ENCODE peak calls at places on chromosome 12, in six cellular contexts. One of them, this sample, is unnamed.

GRCh38 chr12:85274076-85274415 is 6.0 kb upstream of the ALX1 start:
- DNase-seq in GM12878: no peak
- DNase-seq in K562: no peak
- DNase-seq in HepG2: no peak
- DNase-seq in GM12891: no peak
- DNase-seq in H1: no peak
- DNase-seq in this sample: no peak

GRCh38 chr12:38728894-38729293 is 176.5 kb downstream of the CPNE8 start:
- DNase-seq in GM12878: no peak
- DNase-seq in K562: no peak
- DNase-seq in HepG2: no peak
- DNase-seq in GM12891: no peak
- DNase-seq in H1: no peak
- DNase-seq in this sample: no peak

GRCh38 chr12:101935769-101936741 is 58.7 kb downstream of the DRAM1 start:
- DNase-seq in GM12878: peak; percentile 94
- DNase-seq in K562: peak; percentile 14
- DNase-seq in HepG2: no peak
- DNase-seq in GM12891: no peak
- DNase-seq in H1: no peak
- DNase-seq in this sample: no peak

GRCh38 chr12:92403210-92404175 is 257.8 kb upstream of the BTG1 start:
- DNase-seq in GM12878: peak; percentile 98
- DNase-seq in K562: peak; percentile 95
- DNase-seq in HepG2: no peak
- DNase-seq in GM12891: peak; percentile 20
- DNase-seq in H1: no peak
- DNase-seq in this sample: peak; percentile 21

GRCh38 chr12:40473979-40474378 is 218.3 kb upstream of the CNTN1 start:
- DNase-seq in GM12878: no peak
- DNase-seq in K562: no peak
- DNase-seq in HepG2: no peak
- DNase-seq in GM12891: no peak
- DNase-seq in H1: no peak
- DNase-seq in this sample: no peak

GRCh38 chr12:6443361-6443983 is 1.3 kb upstream of the CD27 start:
- DNase-seq in GM12878: no peak
- DNase-seq in K562: no peak
- DNase-seq in HepG2: no peak
- DNase-seq in GM12891: no peak
- DNase-seq in H1: no peak
- DNase-seq in this sample: no peak

GRCh38 chr12:5621329-5621728 is 189.4 kb downstream of the NTF3 start:
- DNase-seq in GM12878: no peak
- DNase-seq in K562: peak; percentile 6
- DNase-seq in HepG2: no peak
- DNase-seq in GM12891: no peak
- DNase-seq in H1: no peak
- DNase-seq in this sample: no peak

GRCh38 chr12:6552140-6552551 is 3.7 kb downstream of the IFFO1 start:
- DNase-seq in GM12878: no peak
- DNase-seq in K562: no peak
- DNase-seq in HepG2: no peak
- DNase-seq in GM12891: no peak
- DNase-seq in H1: no peak
- DNase-seq in this sample: no peak

GRCh38 chr12:80711866-80712265 is 4.4 kb downstream of the MYF6 start:
- DNase-seq in GM12878: no peak
- DNase-seq in K562: no peak
- DNase-seq in HepG2: no peak
- DNase-seq in GM12891: no peak
- DNase-seq in H1: no peak
- DNase-seq in this sample: no peak

GRCh38 chr12:32120419-32120818 is 13.8 kb downstream of the BICD1 start:
- DNase-seq in GM12878: no peak
- DNase-seq in K562: no peak
- DNase-seq in HepG2: no peak
- DNase-seq in GM12891: peak; percentile 36
- DNase-seq in H1: no peak
- DNase-seq in this sample: no peak

GRCh38 chr12:49092816-49093406 is 1.7 kb downstream of the DHH start:
- DNase-seq in GM12878: no peak
- DNase-seq in K562: peak; percentile 35
- DNase-seq in HepG2: no peak
- DNase-seq in GM12891: no peak
- DNase-seq in H1: no peak
- DNase-seq in this sample: no peak

GRCh38 chr12:49357099-49357678 is 10.1 kb upstream of the SPATS2 start:
- DNase-seq in GM12878: no peak
- DNase-seq in K562: peak; percentile 58
- DNase-seq in HepG2: no peak
- DNase-seq in GM12891: peak; percentile 10
- DNase-seq in H1: no peak
- DNase-seq in this sample: no peak

GRCh38 chr12:75389061-75389460 is 1.8 kb upstream of the GLIPR1L2 start:
- DNase-seq in GM12878: no peak
- DNase-seq in K562: no peak
- DNase-seq in HepG2: no peak
- DNase-seq in GM12891: no peak
- DNase-seq in H1: no peak
- DNase-seq in this sample: no peak
- TF ChIP-seq TAF1 in GM12878: no peak
- TF ChIP-seq TAF1 in K562: no peak
- TF ChIP-seq TAF1 in HepG2: no peak
- TF ChIP-seq TAF1 in GM12891: no peak
- TF ChIP-seq TAF1 in H1: no peak
- TF ChIP-seq TAF1 in this sample: no peak

DNA sequence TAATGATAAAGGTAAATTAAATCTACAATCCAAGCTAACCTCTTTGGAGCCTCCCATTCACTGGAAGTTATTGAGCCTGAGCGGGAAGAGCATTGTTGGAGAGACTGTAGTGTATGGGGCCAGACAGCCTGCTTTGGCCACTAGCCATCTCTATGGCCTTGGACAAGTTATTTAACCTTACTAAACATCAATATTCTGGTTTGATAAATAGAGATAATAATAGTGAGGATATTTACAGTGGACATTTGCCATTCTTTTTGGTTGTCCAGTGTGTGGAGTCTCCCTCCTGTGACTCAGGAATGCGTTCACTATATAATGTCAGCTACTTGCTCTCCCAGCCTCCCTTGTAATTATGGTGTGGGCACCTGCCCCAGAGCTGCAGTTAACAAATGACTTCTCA is 216.1 kb downstream of the SLC38A4 start:
- DNase-seq in GM12878: no peak
- DNase-seq in K562: no peak
- DNase-seq in HepG2: no peak
- DNase-seq in GM12891: no peak
- DNase-seq in H1: no peak
- DNase-seq in this sample: no peak
- TF ChIP-seq POLR2AphosphoS5 in GM12878: no peak
- TF ChIP-seq POLR2AphosphoS5 in K562: no peak
- TF ChIP-seq POLR2AphosphoS5 in HepG2: no peak
- TF ChIP-seq POLR2AphosphoS5 in GM12891: no peak
- TF ChIP-seq POLR2AphosphoS5 in H1: no peak
- TF ChIP-seq POLR2AphosphoS5 in this sample: no peak

GRCh38 chr12:121357331-121357730 is 5.1 kb upstream of the ANAPC5 start:
- DNase-seq in GM12878: no peak
- DNase-seq in K562: no peak
- DNase-seq in HepG2: no peak
- DNase-seq in GM12891: no peak
- DNase-seq in H1: no peak
- DNase-seq in this sample: no peak

GRCh38 chr12:121356657-121357056 is 4.4 kb upstream of the ANAPC5 start:
- DNase-seq in GM12878: no peak
- DNase-seq in K562: no peak
- DNase-seq in HepG2: peak; percentile 15
- DNase-seq in GM12891: no peak
- DNase-seq in H1: no peak
- DNase-seq in this sample: no peak

GRCh38 chr12:121346747-121347146 is 5.5 kb downstream of the ANAPC5 start:
- DNase-seq in GM12878: no peak
- DNase-seq in K562: no peak
- DNase-seq in HepG2: no peak
- DNase-seq in GM12891: no peak
- DNase-seq in H1: no peak
- DNase-seq in this sample: no peak

GRCh38 chr12:121355818-121356217 is 3.6 kb upstream of the ANAPC5 start:
- DNase-seq in GM12878: no peak
- DNase-seq in K562: no peak
- DNase-seq in HepG2: no peak
- DNase-seq in GM12891: no peak
- DNase-seq in H1: no peak
- DNase-seq in this sample: no peak

GRCh38 chr12:121352053-121353018 is at the start of gene ANAPC5:
- DNase-seq in GM12878: peak; percentile 98
- DNase-seq in K562: peak; percentile 99
- DNase-seq in HepG2: peak; percentile 99
- DNase-seq in GM12891: peak; percentile 88
- DNase-seq in H1: peak; percentile 86
- DNase-seq in this sample: peak; percentile 81
- TF ChIP-seq POLR2A in GM12878: peak; percentile 95
- TF ChIP-seq POLR2A in K562: peak; percentile 98
- TF ChIP-seq POLR2A in HepG2: peak; percentile 94
- TF ChIP-seq POLR2A in GM12891: peak; percentile 92
- TF ChIP-seq POLR2A in H1: peak; percentile 53
- TF ChIP-seq POLR2A in this sample: peak; percentile 95

GRCh38 chr12:128652136-128652751 is 171.5 kb downstream of the SLC15A4 start:
- DNase-seq in GM12878: no peak
- DNase-seq in K562: no peak
- DNase-seq in HepG2: no peak
- DNase-seq in GM12891: no peak
- DNase-seq in H1: no peak
- DNase-seq in this sample: no peak
- TF ChIP-seq TAF1 in GM12878: no peak
- TF ChIP-seq TAF1 in K562: no peak
- TF ChIP-seq TAF1 in HepG2: no peak
- TF ChIP-seq TAF1 in GM12891: no peak
- TF ChIP-seq TAF1 in H1: no peak
- TF ChIP-seq TAF1 in this sample: no peak

GRCh38 chr12:109170335-109170734 is 53.9 kb downstream of the ACACB start:
- DNase-seq in GM12878: no peak
- DNase-seq in K562: no peak
- DNase-seq in HepG2: no peak
- DNase-seq in GM12891: no peak
- DNase-seq in H1: no peak
- DNase-seq in this sample: no peak
- TF ChIP-seq POLR2AphosphoS5 in GM12878: no peak
- TF ChIP-seq POLR2AphosphoS5 in K562: no peak
- TF ChIP-seq POLR2AphosphoS5 in HepG2: no peak
- TF ChIP-seq POLR2AphosphoS5 in GM12891: no peak
- TF ChIP-seq POLR2AphosphoS5 in H1: no peak
- TF ChIP-seq POLR2AphosphoS5 in this sample: no peak

DNA sequence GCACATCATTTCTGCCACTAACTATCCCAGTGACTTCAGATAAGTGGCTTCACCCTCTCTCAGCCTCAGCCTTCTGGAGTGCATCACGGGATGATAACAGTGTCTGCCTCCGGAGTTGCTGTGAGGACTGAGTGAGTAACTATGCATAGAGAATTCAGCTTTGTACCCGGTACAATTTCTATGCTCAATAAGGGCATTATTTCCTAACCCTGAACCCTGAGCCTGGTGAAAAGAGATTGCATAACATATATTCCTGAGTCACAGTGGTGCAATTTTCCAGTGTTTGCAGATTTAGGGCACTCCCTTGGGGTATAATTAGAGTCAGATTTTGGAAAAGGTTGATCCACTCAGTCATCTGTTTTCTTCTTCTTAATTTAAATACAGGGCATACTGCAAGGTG is 181.1 kb downstream of the PTPN11 start:
- DNase-seq in GM12878: no peak
- DNase-seq in K562: no peak
- DNase-seq in HepG2: peak; percentile 90
- DNase-seq in GM12891: no peak
- DNase-seq in H1: no peak
- DNase-seq in this sample: no peak
- TF ChIP-seq POLR2A in GM12878: no peak
- TF ChIP-seq POLR2A in K562: no peak
- TF ChIP-seq POLR2A in HepG2: no peak
- TF ChIP-seq POLR2A in GM12891: no peak
- TF ChIP-seq POLR2A in H1: no peak
- TF ChIP-seq POLR2A in this sample: no peak

GRCh38 chr12:51374856-51375255 is 16.4 kb downstream of the GALNT6 start:
- DNase-seq in GM12878: no peak
- DNase-seq in K562: no peak
- DNase-seq in HepG2: no peak
- DNase-seq in GM12891: no peak
- DNase-seq in H1: no peak
- DNase-seq in this sample: no peak
- TF ChIP-seq TAF1 in GM12878: no peak
- TF ChIP-seq TAF1 in K562: no peak
- TF ChIP-seq TAF1 in HepG2: no peak
- TF ChIP-seq TAF1 in GM12891: no peak
- TF ChIP-seq TAF1 in H1: no peak
- TF ChIP-seq TAF1 in this sample: no peak

GRCh38 chr12:95629392-95629791 is 78.1 kb upstream of the USP44 start:
- DNase-seq in GM12878: no peak
- DNase-seq in K562: no peak
- DNase-seq in HepG2: no peak
- DNase-seq in GM12891: no peak
- DNase-seq in H1: no peak
- DNase-seq in this sample: no peak

GRCh38 chr12:95633671-95634465 is 82.6 kb upstream of the USP44 start:
- DNase-seq in GM12878: no peak
- DNase-seq in K562: no peak
- DNase-seq in HepG2: no peak
- DNase-seq in GM12891: no peak
- DNase-seq in H1: no peak
- DNase-seq in this sample: no peak

GRCh38 chr12:95634622-95635621 is 83.6 kb upstream of the USP44 start:
- DNase-seq in GM12878: no peak
- DNase-seq in K562: no peak
- DNase-seq in HepG2: peak; percentile 82
- DNase-seq in GM12891: no peak
- DNase-seq in H1: no peak
- DNase-seq in this sample: no peak

GRCh38 chr12:95630496-95630895 is 79.2 kb upstream of the USP44 start:
- DNase-seq in GM12878: no peak
- DNase-seq in K562: no peak
- DNase-seq in HepG2: no peak
- DNase-seq in GM12891: no peak
- DNase-seq in H1: no peak
- DNase-seq in this sample: no peak

DNA sequence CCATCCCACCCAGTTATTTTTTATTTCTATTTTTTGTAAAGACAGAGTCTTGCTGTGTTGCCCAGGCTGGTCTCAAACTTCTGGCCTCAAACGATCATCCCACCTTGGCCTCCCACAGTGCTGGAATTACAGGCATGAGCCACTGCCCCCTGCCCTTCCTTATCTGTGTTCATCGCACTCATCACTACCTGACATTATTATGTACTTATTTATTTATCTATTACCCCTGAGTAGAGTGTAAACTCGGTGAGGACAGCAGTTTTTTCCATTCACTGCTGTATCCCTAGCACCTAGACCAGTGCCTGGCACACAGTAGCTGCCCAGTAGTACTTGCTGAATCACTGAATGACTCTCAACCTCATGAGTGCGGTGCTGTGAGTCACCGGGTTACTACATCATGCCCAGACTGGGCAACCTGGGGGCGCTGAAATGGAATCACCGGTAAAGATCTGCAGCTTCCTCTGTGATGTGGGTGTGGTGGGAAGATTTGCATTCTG is 81.8 kb upstream of the USP44 start:
- DNase-seq in GM12878: no peak
- DNase-seq in K562: no peak
- DNase-seq in HepG2: peak; percentile 33
- DNase-seq in GM12891: no peak
- DNase-seq in H1: no peak
- DNase-seq in this sample: no peak
- TF ChIP-seq POLR2AphosphoS5 in GM12878: no peak
- TF ChIP-seq POLR2AphosphoS5 in K562: no peak
- TF ChIP-seq POLR2AphosphoS5 in HepG2: no peak
- TF ChIP-seq POLR2AphosphoS5 in GM12891: no peak
- TF ChIP-seq POLR2AphosphoS5 in H1: no peak
- TF ChIP-seq POLR2AphosphoS5 in this sample: no peak

This sample was measured in GM12892.